ENCODE peak calls at places on chromosome 14, in four cellular contexts. G is gastrocnemius medialis; X is CD4-positive, CD25-positive, alpha-beta regulatory T cell; Q is psoas muscle. U is an unnamed sample.
A peak's percentile ranks its signal among the peaks of the same experiment; 100 is the strongest.

GRCh38 chr14:76091036-76091435 is 60.7 kb upstream of the GPATCH2L start:
- DNase-seq in G (peak; percentile 88), X (no peak), Q (peak; percentile 70), U (no peak)

GRCh38 chr14:74917200-74917543 is 5.9 kb downstream of the RPS6KL1 start:
- DNase-seq in G (no peak), X (no peak), Q (no peak), U (no peak)

GRCh38 chr14:63777024-63777423 is 49.2 kb upstream of the SGPP1 start:
- DNase-seq in G (no peak), X (no peak), Q (no peak), U (no peak)

GRCh38 chr14:88695873-88696272 is 96.9 kb downstream of the EML5 start:
- DNase-seq in G (no peak), X (no peak), Q (no peak), U (no peak)

GRCh38 chr14:20848316-20848954 is 42.8 kb upstream of the RNASE3 start:
- DNase-seq in G (no peak), X (no peak), Q (no peak), U (no peak)

GRCh38 chr14:94145902-94146527 is 16.6 kb upstream of the IFI27L2 start:
- DNase-seq in G (no peak), X (no peak), Q (no peak), U (no peak)

GRCh38 chr14:58298880-58299664 is 717 bp downstream of the ARID4A start:
- DNase-seq in G (no peak), X (peak; percentile 32), Q (peak; percentile 31), U (no peak)

GRCh38 chr14:94123296-94123695 is 6.1 kb downstream of the IFI27L2 start:
- DNase-seq in G (no peak), X (no peak), Q (no peak), U (no peak)

GRCh38 chr14:75003250-75004027 is 718 bp downstream of the EIF2B2 start:
- DNase-seq in G (no peak), X (no peak), Q (no peak), U (no peak)

GRCh38 chr14:64574370-64575115 is 24.8 kb downstream of the PPP1R36 start:
- DNase-seq in G (peak; percentile 87), X (no peak), Q (no peak), U (no peak)

GRCh38 chr14:31326111-31326510 is 94.2 kb downstream of the HEATR5A start:
- DNase-seq in G (no peak), X (no peak), Q (no peak), U (no peak)

GRCh38 chr14:104244221-104245011 is 106.0 kb downstream of the KIF26A start:
- DNase-seq in G (no peak), X (no peak), Q (no peak), U (no peak)

GRCh38 chr14:68790656-68791077 is 2.2 kb downstream of the ZFP36L1 start:
- DNase-seq in G (no peak), X (peak; percentile 56), Q (no peak), U (no peak)

GRCh38 chr14:36947362-36947761 is 225.0 kb downstream of the SLC25A21 start:
- DNase-seq in G (no peak), X (no peak), Q (no peak), U (no peak)

GRCh38 chr14:37595809-37596595 is 573 bp downstream of the TTC6 start:
- DNase-seq in G (no peak), X (no peak), Q (no peak), U (no peak)

GRCh38 chr14:43877351-43877900 is 629.7 kb downstream of the FSCB start:
- DNase-seq in G (no peak), X (no peak), Q (no peak), U (no peak)

GRCh38 chr14:90235179-90235976 is 21.0 kb upstream of the PSMC1 start:
- DNase-seq in G (no peak), X (peak; percentile 21), Q (peak; percentile 44), U (no peak)

GRCh38 chr14:61603736-61604135 is 91.6 kb upstream of the HIF1A start:
- DNase-seq in G (no peak), X (no peak), Q (no peak), U (no peak)

GRCh38 chr14:45253754-45254300 is 825 bp upstream of the MIS18BP1 start:
- DNase-seq in G (peak; percentile 20), X (no peak), Q (peak; percentile 44), U (no peak)

GRCh38 chr14:65177551-65177950 is 75.2 kb upstream of the MAX start:
- DNase-seq in G (no peak), X (no peak), Q (no peak), U (no peak)

GRCh38 chr14:91888641-91889476 is 21.5 kb upstream of the TC2N start:
- DNase-seq in G (no peak), X (no peak), Q (no peak), U (no peak)

GRCh38 chr14:54702492-54702891 is 135.6 kb downstream of the SAMD4A start:
- DNase-seq in G (no peak), X (no peak), Q (no peak), U (no peak)

GRCh38 chr14:56002316-56002715 is 115.9 kb upstream of the PELI2 start:
- DNase-seq in G (no peak), X (no peak), Q (no peak), U (no peak)

GRCh38 chr14:54579606-54580005 is 12.7 kb downstream of the SAMD4A start:
- DNase-seq in G (no peak), X (no peak), Q (no peak), U (no peak)

GRCh38 chr14:65200454-65200853 is 98.1 kb upstream of the MAX start:
- DNase-seq in G (no peak), X (no peak), Q (no peak), U (no peak)

GRCh38 chr14:89379006-89379405 is 38.0 kb downstream of the FOXN3 start:
- DNase-seq in G (peak; percentile 47), X (no peak), Q (no peak), U (no peak)

GRCh38 chr14:64465856-64466554 is 706 bp downstream of the AKAP5 start:
- DNase-seq in G (no peak), X (no peak), Q (no peak), U (no peak)

GRCh38 chr14:32808574-32809098 is 130.0 kb upstream of the NPAS3 start:
- DNase-seq in G (no peak), X (no peak), Q (no peak), U (no peak)

GRCh38 chr14:52678591-52678990 is 16.8 kb downstream of the ERO1A start:
- DNase-seq in G (no peak), X (no peak), Q (no peak), U (no peak)

GRCh38 chr14:29705801-29706200 is 221.8 kb downstream of the PRKD1 start:
- DNase-seq in G (no peak), X (no peak), Q (no peak), U (no peak)

GRCh38 chr14:93133476-93133875 is 17.8 kb upstream of the ITPK1 start:
- DNase-seq in G (no peak), X (no peak), Q (no peak), U (no peak)

GRCh38 chr14:96177766-96178377 is 26.8 kb upstream of the BDKRB2 start:
- DNase-seq in G (peak; percentile 40), X (no peak), Q (peak; percentile 42), U (no peak)

GRCh38 chr14:57008534-57008933 is 198.3 kb upstream of the OTX2 start:
- DNase-seq in G (no peak), X (no peak), Q (no peak), U (no peak)

GRCh38 chr14:21868442-21869046 is 194.9 kb upstream of the OR4E1 start:
- DNase-seq in G (no peak), X (peak; percentile 63), Q (no peak), U (no peak)

GRCh38 chr14:74698471-74698870 is 14.4 kb downstream of the AREL1 start:
- DNase-seq in G (no peak), X (no peak), Q (no peak), U (no peak)

GRCh38 chr14:88323520-88324199 is 591 bp upstream of the KCNK10 start:
- DNase-seq in G (no peak), X (no peak), Q (no peak), U (no peak)

GRCh38 chr14:23024612-23025075 is 10.1 kb downstream of the PSMB5 start:
- DNase-seq in G (no peak), X (no peak), Q (no peak), U (no peak)

DNA sequence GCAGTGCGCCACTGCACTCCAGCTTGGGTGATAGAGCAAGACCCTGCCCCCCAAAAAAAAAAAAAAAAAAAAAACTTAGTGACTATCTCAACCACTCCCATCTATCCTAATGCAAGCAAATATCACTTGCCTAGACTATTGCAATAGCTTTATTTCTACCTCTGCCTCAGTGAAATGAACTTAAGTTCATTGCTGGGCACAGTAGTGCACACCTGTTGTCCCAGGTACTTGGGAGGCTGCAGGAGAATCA is 4.3 kb downstream of the RPS29 start:
- DNase-seq in G (no peak), X (no peak), Q (no peak), U (no peak)
- H3K36me3 ChIP-seq in G (no peaks in the 10 kb centered on the region), X (peaks cover 35% of the 10 kb centered on the region), Q (peaks cover 43% of the 10 kb centered on the region), U (peaks cover 8% of the 10 kb centered on the region)

GRCh38 chr14:77144412-77145115 is 3.0 kb upstream of the ZDHHC22 start:
- DNase-seq in G (no peak), X (no peak), Q (no peak), U (no peak)
- H3K27me3 ChIP-seq in G (peaks cover 43% of the 10 kb centered on the region), X (peaks cover 40% of the 10 kb centered on the region), Q (peaks cover 10% of the 10 kb centered on the region), U (peaks cover under 1% of the 10 kb centered on the region)

DNA sequence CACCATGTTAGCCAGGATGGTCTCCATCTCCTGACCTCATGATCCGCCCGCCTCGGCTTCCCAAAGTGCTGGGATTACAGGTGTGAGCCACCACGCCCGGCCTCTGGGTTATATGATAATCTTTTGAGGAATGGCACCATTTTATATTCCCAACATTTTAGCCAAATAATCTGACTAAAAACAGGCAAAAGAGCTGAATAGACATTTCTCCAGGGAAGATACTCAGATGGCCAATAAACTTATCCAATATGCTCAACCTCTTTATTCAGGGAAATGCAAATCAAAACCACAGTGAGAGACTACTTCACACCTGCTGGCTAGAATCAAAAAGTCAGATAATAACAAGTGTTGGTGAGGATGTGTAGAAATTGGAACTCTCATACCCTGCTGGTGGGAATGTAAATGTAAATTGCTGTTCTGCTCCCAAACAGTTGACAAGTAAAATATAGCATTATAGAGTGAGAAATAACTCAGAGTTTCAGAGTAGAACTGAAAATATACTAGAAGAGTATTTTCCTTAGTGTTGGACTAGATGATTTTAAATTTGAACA is 80.0 kb downstream of the RCOR1 start:
- DNase-seq in G (no peak), X (no peak), Q (no peak), U (no peak)
- H3K9me3 ChIP-seq in G (no peaks in the 10 kb centered on the region), X (no peaks in the 10 kb centered on the region), Q (no peaks in the 10 kb centered on the region), U (no peaks in the 10 kb centered on the region)

GRCh38 chr14:102729268-102729667 is 48.0 kb upstream of the TRAF3 start:
- DNase-seq in G (no peak), X (no peak), Q (no peak), U (no peak)

GRCh38 chr14:102726191-102726949 is 50.9 kb upstream of the TRAF3 start:
- DNase-seq in G (no peak), X (no peak), Q (no peak), U (no peak)

GRCh38 chr14:102727336-102728095 is 49.7 kb upstream of the TRAF3 start:
- DNase-seq in G (no peak), X (no peak), Q (no peak), U (no peak)

GRCh38 chr14:102729825-102730224 is 47.4 kb upstream of the TRAF3 start:
- DNase-seq in G (no peak), X (no peak), Q (no peak), U (no peak)

GRCh38 chr14:102728509-102728908 is 48.7 kb upstream of the TRAF3 start:
- DNase-seq in G (no peak), X (no peak), Q (no peak), U (no peak)
- H3K36me3 ChIP-seq in G (no peaks in the 10 kb centered on the region), X (peaks cover 40% of the 10 kb centered on the region), Q (peaks cover 54% of the 10 kb centered on the region), U (no peaks in the 10 kb centered on the region)